ENCODE peak calls at places on chromosome X, in six cellular contexts. L, O, E, A, G and W are unnamed samples.

GRCh38 chrX:1466232-1466661 is 13.5 kb upstream of the ASMTL start:
- DNase-seq in L (no peak), O (peak), E (no peak), A (no peak), G (no peak), W (no peak)

GRCh38 chrX:40065291-40066046 is 32.3 kb downstream of the BCOR start:
- DNase-seq in L (no peak), O (peak), E (no peak), A (no peak), G (no peak), W (no peak)

GRCh38 chrX:145396612-145397011 is 149.3 kb downstream of the SPANXN1 start:
- DNase-seq in L (no peak), O (no peak), E (no peak), A (no peak), G (no peak), W (no peak)

GRCh38 chrX:138710866-138711331 is 618 bp downstream of the FGF13 start:
- DNase-seq in L (no peak), O (peak), E (peak), A (no peak), G (peak), W (no peak)

GRCh38 chrX:116345953-116346352 is 90.5 kb upstream of the SLC6A14 start:
- DNase-seq in L (no peak), O (no peak), E (no peak), A (no peak), G (no peak), W (no peak)

GRCh38 chrX:102995316-102995715 is 58.2 kb downstream of the RAB40AL start:
- DNase-seq in L (no peak), O (no peak), E (no peak), A (no peak), G (no peak), W (no peak)

GRCh38 chrX:149074429-149074828 is 430.7 kb downstream of the IDS start:
- DNase-seq in L (no peak), O (no peak), E (no peak), A (peak), G (no peak), W (no peak)

GRCh38 chrX:153885208-153885787 is 675 bp downstream of the L1CAM start:
- DNase-seq in L (no peak), O (no peak), E (no peak), A (no peak), G (no peak), W (no peak)

GRCh38 chrX:8939344-8939743 is 94.6 kb downstream of the FAM9B start:
- DNase-seq in L (no peak), O (no peak), E (no peak), A (no peak), G (no peak), W (no peak)

GRCh38 chrX:7640392-7640791 is 202.6 kb upstream of the VCX start:
- DNase-seq in L (no peak), O (no peak), E (no peak), A (no peak), G (no peak), W (no peak)

GRCh38 chrX:108582151-108582550 is 142.5 kb downstream of the COL4A5 start:
- DNase-seq in L (no peak), O (no peak), E (no peak), A (no peak), G (no peak), W (no peak)

GRCh38 chrX:109773374-109773773 is 40.3 kb upstream of the ACSL4 start:
- DNase-seq in L (no peak), O (no peak), E (no peak), A (no peak), G (no peak), W (no peak)

GRCh38 chrX:11188664-11189063 is 77.5 kb downstream of the HCCS start:
- DNase-seq in L (no peak), O (no peak), E (no peak), A (no peak), G (no peak), W (no peak)

GRCh38 chrX:50081282-50081955 is 119.4 kb downstream of the AKAP4 start:
- DNase-seq in L (no peak), O (peak), E (peak), A (peak), G (peak), W (no peak)
- TF ChIP-seq CTCF in L (peak), O (peak), E (no peak), A (peak), G (no peak), W (peak)

DNA sequence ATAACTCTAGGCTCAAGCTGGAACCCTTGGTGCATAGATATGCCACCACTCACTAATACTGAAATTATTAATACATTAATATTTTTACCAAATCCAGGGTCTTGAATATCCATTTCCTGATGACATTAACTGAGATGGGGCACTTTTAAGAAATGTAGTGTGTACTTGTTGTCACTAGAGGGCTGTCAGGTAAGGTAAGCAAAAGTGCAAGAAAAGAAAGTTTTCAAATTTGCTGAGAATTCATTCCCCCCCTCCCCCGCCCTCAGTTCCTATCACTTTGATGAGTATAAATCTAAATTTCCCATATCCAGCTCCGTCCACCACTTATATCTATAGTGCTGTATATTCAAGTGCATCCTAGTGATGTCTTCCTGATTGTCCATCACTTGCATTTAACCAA is 20.5 kb upstream of the WDR44 start:
- DNase-seq in L (no peak), O (no peak), E (no peak), A (peak), G (no peak), W (no peak)
- TF ChIP-seq CTCF in L (peak), O (peak), E (no peak), A (peak), G (no peak), W (no peak)

GRCh38 chrX:71671043-71671829 is 3.9 kb downstream of the LOC101059915 start:
- DNase-seq in L (no peak), O (peak), E (no peak), A (no peak), G (no peak), W (no peak)
- TF ChIP-seq CTCF in L (no peak), O (no peak), E (no peak), A (no peak), G (no peak), W (no peak)

GRCh38 chrX:106791495-106791894 is 11.0 kb upstream of the TBC1D8B start:
- DNase-seq in L (no peak), O (no peak), E (no peak), A (peak), G (no peak), W (no peak)
- TF ChIP-seq CTCF in L (peak), O (peak), E (no peak), A (no peak), G (peak), W (no peak)

GRCh38 chrX:31293409-31293808 is 221.6 kb upstream of the FTHL17 start:
- DNase-seq in L (no peak), O (no peak), E (no peak), A (no peak), G (no peak), W (no peak)
- TF ChIP-seq CTCF in L (no peak), O (no peak), E (no peak), A (no peak), G (no peak), W (no peak)

GRCh38 chrX:29477878-29478277 is 737.5 kb upstream of the MAGEB2 start:
- DNase-seq in L (no peak), O (no peak), E (no peak), A (no peak), G (no peak), W (no peak)

GRCh38 chrX:29478336-29479069 is 736.9 kb upstream of the MAGEB2 start:
- DNase-seq in L (no peak), O (no peak), E (peak), A (peak), G (peak), W (no peak)
- TF ChIP-seq CTCF in L (peak), O (peak), E (peak), A (peak), G (peak), W (peak)

GRCh38 chrX:134520860-134521390 is 61.0 kb downstream of the HPRT1 start:
- DNase-seq in L (no peak), O (no peak), E (peak), A (peak), G (peak), W (no peak)
- TF ChIP-seq CTCF in L (peak), O (peak), E (peak), A (peak), G (peak), W (peak)

GRCh38 chrX:48703642-48704481 is 7.3 kb downstream of the SUV39H1 start:
- DNase-seq in L (peak), O (no peak), E (no peak), A (peak), G (no peak), W (no peak)
- TF ChIP-seq CTCF in L (no peak), O (no peak), E (no peak), A (no peak), G (no peak), W (no peak)